ENCODE peak calls at places on chromosome 20, in ten cellular contexts. Y, U, C, S, J, L, A, X, I and V are unnamed samples.

GRCh38 chr20:25399038-25399430 is 8.4 kb upstream of the ABHD12 start:
- DNase-seq in Y (peak), U (no peak), C (no peak), S (peak), J (peak), L (no peak), A (no peak), X (no peak), I (no peak), V (peak)

GRCh38 chr20:5364136-5364821 is 47.5 kb upstream of the PROKR2 start:
- DNase-seq in Y (no peak), U (no peak), C (no peak), S (no peak), J (no peak), L (no peak), A (no peak), X (no peak), I (no peak), V (no peak)

GRCh38 chr20:24665196-24665595 is 195.8 kb downstream of the SYNDIG1 start:
- DNase-seq in Y (no peak), U (no peak), C (no peak), S (no peak), J (no peak), L (no peak), A (no peak), X (no peak), I (no peak), V (no peak)

GRCh38 chr20:9444921-9445320 is 69.5 kb upstream of the LAMP5 start:
- DNase-seq in Y (no peak), U (no peak), C (no peak), S (no peak), J (no peak), L (no peak), A (no peak), X (no peak), I (no peak), V (no peak)

GRCh38 chr20:4065405-4065841 is 50.1 kb upstream of the RNF24 start:
- DNase-seq in Y (no peak), U (no peak), C (no peak), S (no peak), J (no peak), L (no peak), A (no peak), X (no peak), I (no peak), V (no peak)

GRCh38 chr20:10986586-10986985 is 312.8 kb upstream of the JAG1 start:
- DNase-seq in Y (no peak), U (no peak), C (no peak), S (no peak), J (no peak), L (no peak), A (no peak), X (no peak), I (no peak), V (no peak)

GRCh38 chr20:53829086-53829703 is 235.6 kb upstream of the ZNF217 start:
- DNase-seq in Y (peak), U (no peak), C (no peak), S (no peak), J (peak), L (peak), A (no peak), X (no peak), I (no peak), V (no peak)

GRCh38 chr20:12130781-12131180 is 213.1 kb downstream of the BTBD3 start:
- DNase-seq in Y (no peak), U (no peak), C (no peak), S (no peak), J (no peak), L (no peak), A (no peak), X (no peak), I (no peak), V (no peak)

GRCh38 chr20:52305843-52306242 is 114.3 kb upstream of the ZFP64 start:
- DNase-seq in Y (no peak), U (no peak), C (peak), S (no peak), J (no peak), L (no peak), A (no peak), X (no peak), I (no peak), V (no peak)

GRCh38 chr20:33024263-33024601 is 7.2 kb upstream of the BPIFB6 start:
- DNase-seq in Y (no peak), U (no peak), C (no peak), S (no peak), J (no peak), L (no peak), A (no peak), X (no peak), I (no peak), V (no peak)

GRCh38 chr20:22663528-22664025 is 79.2 kb upstream of the FOXA2 start:
- DNase-seq in Y (no peak), U (no peak), C (no peak), S (no peak), J (no peak), L (no peak), A (peak), X (no peak), I (no peak), V (no peak)

GRCh38 chr20:49278817-49279676 is 1.2 kb upstream of the ZNFX1 start:
- DNase-seq in Y (no peak), U (peak), C (no peak), S (no peak), J (peak), L (peak), A (no peak), X (no peak), I (no peak), V (no peak)

GRCh38 chr20:64091340-64091739 is 7.1 kb upstream of the LKAAEAR1 start:
- DNase-seq in Y (no peak), U (no peak), C (no peak), S (no peak), J (no peak), L (no peak), A (no peak), X (no peak), I (no peak), V (no peak)

GRCh38 chr20:22686097-22686496 is 101.7 kb upstream of the FOXA2 start:
- DNase-seq in Y (no peak), U (no peak), C (no peak), S (peak), J (peak), L (peak), A (peak), X (no peak), I (no peak), V (no peak)

GRCh38 chr20:208937-209566 is 18.0 kb upstream of the DEFB129 start:
- DNase-seq in Y (peak), U (no peak), C (no peak), S (no peak), J (peak), L (no peak), A (no peak), X (no peak), I (no peak), V (peak)

GRCh38 chr20:51560042-51560441 is 17.5 kb upstream of the NFATC2 start:
- DNase-seq in Y (no peak), U (no peak), C (no peak), S (no peak), J (no peak), L (no peak), A (no peak), X (no peak), I (no peak), V (no peak)

GRCh38 chr20:49446808-49447207 is 35.7 kb downstream of the KCNB1 start:
- DNase-seq in Y (no peak), U (no peak), C (no peak), S (peak), J (no peak), L (peak), A (peak), X (peak), I (peak), V (no peak)

GRCh38 chr20:3846378-3846739 is 275 bp upstream of the MAVS start:
- DNase-seq in Y (no peak), U (no peak), C (no peak), S (no peak), J (no peak), L (no peak), A (no peak), X (no peak), I (no peak), V (no peak)

GRCh38 chr20:51529758-51530157 is 12.8 kb downstream of the NFATC2 start:
- DNase-seq in Y (no peak), U (no peak), C (no peak), S (no peak), J (peak), L (no peak), A (no peak), X (no peak), I (no peak), V (peak)

GRCh38 chr20:29873946-29874345 is 1383.5 kb upstream of the DEFB115 start:
- DNase-seq in Y (no peak), U (peak), C (no peak), S (peak), J (peak), L (peak), A (peak), X (no peak), I (no peak), V (peak)

GRCh38 chr20:33651562-33652048 is 10.5 kb upstream of the C20orf144 start:
- DNase-seq in Y (no peak), U (peak), C (no peak), S (no peak), J (no peak), L (no peak), A (no peak), X (no peak), I (no peak), V (no peak)

GRCh38 chr20:22490287-22491187 is 93.8 kb downstream of the FOXA2 start:
- DNase-seq in Y (peak), U (peak), C (no peak), S (no peak), J (no peak), L (peak), A (peak), X (no peak), I (no peak), V (no peak)

GRCh38 chr20:59628171-59628570 is 23.8 kb downstream of the PHACTR3 start:
- DNase-seq in Y (no peak), U (no peak), C (no peak), S (no peak), J (no peak), L (no peak), A (no peak), X (no peak), I (no peak), V (no peak)

GRCh38 chr20:36754656-36755222 is 8.8 kb upstream of the NDRG3 start:
- DNase-seq in Y (no peak), U (no peak), C (no peak), S (peak), J (peak), L (peak), A (peak), X (no peak), I (no peak), V (peak)

GRCh38 chr20:2390971-2391675 is 10.4 kb downstream of the TGM6 start:
- DNase-seq in Y (no peak), U (no peak), C (peak), S (no peak), J (peak), L (no peak), A (no peak), X (no peak), I (no peak), V (peak)

GRCh38 chr20:1423625-1424106 is 30.8 kb upstream of the FKBP1A start:
- DNase-seq in Y (no peak), U (no peak), C (no peak), S (peak), J (peak), L (peak), A (peak), X (no peak), I (no peak), V (no peak)

GRCh38 chr20:50163570-50164317 is 10.2 kb upstream of the PEDS1 start:
- DNase-seq in Y (no peak), U (no peak), C (no peak), S (no peak), J (no peak), L (no peak), A (no peak), X (no peak), I (peak), V (no peak)

GRCh38 chr20:1434571-1435336 is 31.9 kb downstream of the NSFL1C start:
- DNase-seq in Y (peak), U (no peak), C (peak), S (no peak), J (peak), L (peak), A (no peak), X (no peak), I (no peak), V (peak)

GRCh38 chr20:33667245-33668086 is 723 bp downstream of the ACTL10 start:
- DNase-seq in Y (no peak), U (peak), C (peak), S (peak), J (peak), L (peak), A (no peak), X (no peak), I (no peak), V (peak)

GRCh38 chr20:49851234-49851755 is 38.7 kb downstream of the SLC9A8 start:
- DNase-seq in Y (no peak), U (no peak), C (no peak), S (no peak), J (no peak), L (peak), A (no peak), X (no peak), I (no peak), V (no peak)

GRCh38 chr20:53917145-53918009 is 153.0 kb downstream of the BCAS1 start:
- DNase-seq in Y (no peak), U (no peak), C (no peak), S (no peak), J (peak), L (peak), A (no peak), X (no peak), I (peak), V (peak)

GRCh38 chr20:50295762-50296449 is 105.3 kb downstream of the CEBPB start:
- DNase-seq in Y (no peak), U (peak), C (no peak), S (no peak), J (no peak), L (no peak), A (no peak), X (no peak), I (no peak), V (no peak)

GRCh38 chr20:14775778-14776177 is 438.4 kb upstream of the FLRT3 start:
- DNase-seq in Y (peak), U (no peak), C (no peak), S (no peak), J (no peak), L (peak), A (no peak), X (no peak), I (no peak), V (no peak)

GRCh38 chr20:17859616-17860232 is 108.9 kb downstream of the SNX5 start:
- DNase-seq in Y (no peak), U (peak), C (peak), S (no peak), J (no peak), L (peak), A (peak), X (no peak), I (no peak), V (peak)
- TF ChIP-seq CTCF in Y (no peak), U (no peak), C (no peak), S (no peak), J (no peak), L (no peak), A (no peak), X (no peak), I (no peak), V (peak)

DNA sequence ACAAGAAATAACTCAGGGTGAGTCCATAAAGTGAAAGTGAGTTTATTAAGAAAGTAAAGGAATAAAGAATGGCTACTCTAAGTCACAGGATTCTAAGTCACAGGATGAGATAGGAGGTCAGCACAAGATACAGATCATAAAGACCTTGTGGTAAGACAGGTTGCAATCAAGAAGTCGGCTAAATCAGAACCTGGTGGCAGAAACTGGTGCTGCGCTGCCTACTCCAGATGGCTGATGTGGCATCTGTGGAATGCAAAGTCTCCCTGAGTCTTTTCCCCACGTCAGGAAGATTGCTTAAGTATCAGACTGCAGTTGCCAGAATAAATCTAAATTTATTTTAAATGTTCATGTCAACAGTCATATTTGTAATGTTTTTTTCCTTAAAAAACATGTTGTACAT is 10.7 kb upstream of the KCNK15 start:
- DNase-seq in Y (no peak), U (no peak), C (no peak), S (peak), J (no peak), L (no peak), A (peak), X (no peak), I (no peak), V (no peak)
- TF ChIP-seq CTCF in Y (peak), U (peak), C (no peak), S (peak), J (no peak), L (no peak), A (no peak), X (no peak), I (no peak), V (no peak)

DNA sequence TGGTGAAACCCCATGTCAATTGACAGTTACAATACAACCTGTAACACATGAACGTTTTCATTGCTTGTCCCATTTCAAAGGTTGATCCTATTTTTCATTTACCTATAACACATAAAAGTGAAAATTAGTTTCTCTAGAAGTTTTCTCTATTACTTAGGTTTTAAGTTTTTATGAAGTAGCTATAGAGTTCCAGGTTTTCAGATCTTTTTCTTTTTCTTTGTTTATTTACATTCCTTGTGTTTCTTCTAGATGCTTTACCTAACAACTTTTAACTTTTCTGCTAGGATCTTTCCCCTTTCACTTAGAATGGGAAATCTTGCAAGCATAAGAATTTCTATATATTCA is 232.6 kb downstream of the PLCB1 start:
- DNase-seq in Y (no peak), U (no peak), C (no peak), S (no peak), J (no peak), L (no peak), A (no peak), X (no peak), I (no peak), V (no peak)
- TF ChIP-seq CTCF in Y (no peak), U (no peak), C (no peak), S (no peak), J (no peak), L (no peak), A (no peak), X (no peak), I (no peak), V (no peak)

DNA sequence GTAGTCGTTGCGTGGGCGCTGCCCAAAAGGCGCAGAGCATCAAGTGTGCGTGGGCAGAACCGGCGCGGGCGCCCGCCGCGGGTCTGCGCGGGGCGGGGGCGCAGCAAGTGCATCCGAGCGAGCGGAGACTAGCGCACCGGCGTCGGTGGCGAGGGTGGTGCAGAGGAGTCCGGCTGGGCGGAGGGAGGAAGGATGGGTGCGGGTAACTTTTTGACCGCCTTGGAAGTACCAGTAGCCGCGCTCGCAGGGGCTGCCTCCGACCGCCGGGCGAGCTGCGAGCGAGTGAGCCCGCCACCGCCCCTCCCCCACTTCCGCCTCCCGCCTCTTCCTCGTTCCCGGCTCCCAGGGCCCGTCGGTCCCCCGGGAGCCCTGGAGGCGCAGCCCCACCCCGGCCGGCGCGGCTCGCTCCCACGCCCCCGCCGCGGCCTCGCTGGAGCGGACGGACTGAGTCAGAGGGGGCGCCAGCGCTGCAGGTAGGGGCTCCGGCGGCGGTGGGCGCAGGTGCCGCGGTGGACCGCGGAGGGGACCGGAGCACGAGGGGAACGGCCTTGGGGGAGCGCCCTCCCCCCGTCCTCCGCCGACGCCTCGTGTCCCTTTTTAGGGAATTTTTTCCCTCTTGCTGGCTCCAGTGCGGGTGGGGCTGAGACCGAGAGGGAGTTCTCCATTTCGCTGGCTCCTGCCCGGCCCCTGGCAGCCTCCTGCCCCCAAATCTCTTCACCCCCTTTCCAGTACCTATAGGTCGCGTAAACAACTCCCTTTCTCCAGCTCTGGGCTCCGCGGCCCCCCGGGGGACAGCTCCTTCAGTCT is 1.6 kb upstream of the DBNDD2 start:
- DNase-seq in Y (no peak), U (peak), C (peak), S (peak), J (no peak), L (peak), A (peak), X (no peak), I (peak), V (peak)
- TF ChIP-seq CTCF in Y (no peak), U (no peak), C (no peak), S (peak), J (no peak), L (no peak), A (no peak), X (no peak), I (no peak), V (no peak)

GRCh38 chr20:35541783-35542662 is at the start of gene ERGIC3:
- DNase-seq in Y (peak), U (peak), C (peak), S (peak), J (peak), L (peak), A (peak), X (peak), I (peak), V (peak)
- TF ChIP-seq CTCF in Y (no peak), U (no peak), C (no peak), S (no peak), J (no peak), L (no peak), A (no peak), X (no peak), I (no peak), V (no peak)

DNA sequence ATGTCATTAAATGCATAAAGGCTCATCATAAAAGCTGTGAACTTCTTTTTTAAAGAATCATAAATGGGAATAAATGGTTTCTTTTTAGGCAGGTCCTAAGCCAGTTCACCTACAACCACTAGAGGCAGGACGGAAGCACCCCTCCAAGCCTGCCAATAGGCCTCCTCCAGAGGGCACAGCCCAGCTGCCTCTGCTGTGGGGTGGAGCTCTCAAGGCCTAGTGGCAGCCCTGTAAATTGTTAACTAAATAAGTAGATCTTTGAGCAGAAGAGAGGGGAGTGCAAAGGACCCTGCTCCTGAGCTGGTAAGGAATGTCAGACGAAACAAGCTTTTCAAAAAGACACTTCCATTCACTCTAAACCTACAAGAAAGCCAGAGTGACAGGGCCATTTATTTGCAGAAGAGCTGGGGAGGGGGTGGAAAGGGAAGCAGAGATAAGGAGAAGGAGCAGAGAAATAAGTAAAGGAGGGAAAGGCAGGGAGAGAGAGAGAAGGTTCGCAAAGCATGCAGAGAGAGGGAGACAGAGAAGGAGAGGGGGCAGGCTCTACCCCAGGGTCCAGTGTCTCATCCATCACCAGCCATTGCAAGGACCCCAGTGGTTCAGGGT is 18.0 kb upstream of the MAFB start:
- DNase-seq in Y (no peak), U (no peak), C (no peak), S (no peak), J (peak), L (peak), A (peak), X (no peak), I (no peak), V (no peak)
- TF ChIP-seq CTCF in Y (no peak), U (no peak), C (no peak), S (no peak), J (peak), L (no peak), A (no peak), X (no peak), I (no peak), V (no peak)